ENCODE peak calls at places on chromosomes 3 and 15, in ten cellular contexts. H is amniotic stem cell; M is activated effector memory CD4-positive, alpha-beta T cell treated with Interleukin-2 at 50 U/mL for 16 hours; K is D341Med; L is lung microvascular endothelial cell; J is GM04504; X is NCI-H2171; A is activated CD8-positive, alpha-beta memory T cell treated with anti-CD3 and anti-CD28 coated beads, Interleukin-2, amount 50 U/mL, for 48 hours; F is HT1080; C is non-pigmented ciliary epithelial cell. S is an unnamed sample.

GRCh38 chr3:48595526-48596121 is 495 bp upstream of the COL7A1 start:
- DNase-seq in C (peak), J (peak), L (peak), A (no peak), X (no peak), M (no peak), H (peak), F (peak), K (no peak), S (peak)

GRCh38 chr3:181292984-181293383 is 303.4 kb upstream of the DNAJC19 start:
- DNase-seq in M (no peak), J (no peak), X (no peak), K (no peak), C (peak), F (peak), H (no peak), L (peak), A (no peak), S (peak)

GRCh38 chr3:111801697-111802655 is 57.1 kb upstream of the PHLDB2 start:
- DNase-seq in J (peak), M (no peak), K (no peak), F (peak), L (peak), C (peak), X (no peak), A (no peak), H (peak), S (peak)

GRCh38 chr15:71809346-71809745 is 1.0 kb upstream of the NR2E3 start:
- DNase-seq in F (no peak), K (no peak), M (no peak), C (no peak), X (no peak), H (no peak), J (no peak), A (no peak), L (no peak), S (no peak)

GRCh38 chr3:53023072-53023823 is 22.6 kb downstream of the SFMBT1 start:
- DNase-seq in L (peak), X (no peak), F (peak), C (no peak), H (no peak), A (no peak), K (no peak), M (no peak), J (no peak), S (no peak)

GRCh38 chr3:69445498-69445897 is 59.6 kb upstream of the FRMD4B start:
- DNase-seq in F (no peak), K (no peak), A (no peak), L (no peak), M (no peak), H (no peak), C (no peak), J (no peak), X (no peak), S (no peak)

GRCh38 chr15:79653533-79653932 is 221.4 kb downstream of the MINAR1 start:
- DNase-seq in M (no peak), L (no peak), F (no peak), K (no peak), A (no peak), X (no peak), C (no peak), H (no peak), J (no peak), S (no peak)

GRCh38 chr3:51982352-51982837 is 940 bp upstream of the ACY1 start:
- DNase-seq in A (peak), J (no peak), C (no peak), H (no peak), F (peak), K (peak), L (peak), M (no peak), X (no peak), S (no peak)

GRCh38 chr3:111047053-111047452 is 24.6 kb upstream of the NECTIN3 start:
- DNase-seq in M (no peak), K (no peak), H (no peak), C (no peak), F (no peak), X (no peak), J (no peak), A (no peak), L (no peak), S (no peak)

GRCh38 chr3:191455257-191455952 is 5.6 kb upstream of the PYDC2 start:
- DNase-seq in A (no peak), J (no peak), L (peak), C (no peak), K (no peak), X (no peak), H (no peak), F (no peak), M (no peak), S (no peak)

GRCh38 chr3:127276396-127276795 is 11.4 kb downstream of the PRR20G start:
- DNase-seq in X (no peak), A (no peak), H (no peak), C (no peak), M (no peak), K (no peak), J (no peak), F (no peak), L (no peak), S (no peak)

GRCh38 chr3:126355777-126356372 is 1.3 kb downstream of the KLF15 start:
- DNase-seq in X (no peak), F (peak), L (peak), J (peak), A (no peak), K (peak), H (peak), C (no peak), M (no peak), S (peak)

GRCh38 chr3:119148493-119149180 is 2.7 kb downstream of the TEX55 start:
- DNase-seq in L (no peak), A (no peak), J (peak), K (no peak), M (no peak), X (no peak), C (no peak), F (no peak), H (no peak), S (peak)

GRCh38 chr3:14438929-14439328 is 36.5 kb downstream of the SLC6A6 start:
- DNase-seq in X (no peak), H (no peak), K (no peak), A (no peak), C (no peak), F (no peak), L (no peak), M (no peak), J (no peak), S (no peak)

GRCh38 chr15:45489690-45490238 is 32.8 kb downstream of the SLC30A4 start:
- DNase-seq in M (no peak), L (no peak), X (no peak), H (no peak), C (no peak), K (no peak), J (no peak), F (no peak), A (no peak), S (no peak)

GRCh38 chr3:134605506-134605905 is 45.3 kb downstream of the KY start:
- DNase-seq in L (no peak), C (no peak), X (no peak), M (no peak), K (no peak), A (no peak), H (no peak), J (no peak), F (no peak), S (no peak)

GRCh38 chr3:177604181-177604580 is 406.9 kb upstream of the TBL1XR1 start:
- DNase-seq in K (no peak), H (no peak), J (no peak), L (no peak), X (no peak), M (no peak), A (no peak), F (no peak), C (no peak), S (no peak)

GRCh38 chr15:70856884-70857546 is 3.1 kb upstream of the LARP6 start:
- DNase-seq in C (peak), K (no peak), L (peak), F (peak), A (no peak), M (no peak), H (peak), J (peak), X (no peak), S (peak)

GRCh38 chr15:78685157-78685830 is 44.3 kb upstream of the CHRNB4 start:
- DNase-seq in X (peak), C (no peak), A (peak), L (no peak), M (no peak), J (no peak), K (no peak), H (no peak), F (no peak), S (no peak)

GRCh38 chr3:61438253-61439115 is 122.9 kb upstream of the PTPRG start:
- DNase-seq in H (no peak), A (no peak), J (no peak), F (no peak), M (no peak), C (no peak), K (no peak), X (no peak), L (no peak), S (no peak)